ENCODE peak calls at places on chromosomes 3 and 15, in ten cellular contexts. V is stomach; D is PC-9; W is colonic mucosa; J is trophoblast cell; X is GM23338; H is Panc1; E is CD4-positive, alpha-beta memory T cell; Y is breast epithelium; B is substantia nigra. C is an unnamed sample.

GRCh38 chr15:43901485-43901884 is 74.7 kb downstream of the WDR76 start:
- DNase-seq in Y (no peak), H (no peak), B (no peak), D (no peak), E (no peak), X (no peak), V (no peak), J (no peak), W (no peak), C (no peak)

GRCh38 chr3:12194669-12195161 is 36.0 kb upstream of the TIMP4 start:
- DNase-seq in B (no peak), Y (no peak), V (peak), J (peak), X (peak), H (peak), D (peak), E (no peak), W (peak), C (no peak)

GRCh38 chr3:103169289-103169688 is 734.5 kb downstream of the ZPLD1 start:
- DNase-seq in X (no peak), J (no peak), W (no peak), B (no peak), E (no peak), V (no peak), D (no peak), Y (no peak), H (no peak), C (no peak)

GRCh38 chr3:195256639-195257453 is 14.1 kb downstream of the XXYLT1 start:
- DNase-seq in W (peak), B (no peak), X (no peak), D (no peak), E (no peak), V (no peak), J (no peak), H (no peak), Y (no peak), C (no peak)

GRCh38 chr3:155861476-155862183 is 7.4 kb upstream of the SLC33A1 start:
- DNase-seq in E (no peak), Y (no peak), H (no peak), X (no peak), V (no peak), D (no peak), B (no peak), J (no peak), W (no peak), C (no peak)

GRCh38 chr3:14808502-14809266 is 10.1 kb upstream of the FGD5 start:
- DNase-seq in J (no peak), W (no peak), H (no peak), E (no peak), V (no peak), X (no peak), B (no peak), Y (no peak), D (no peak), C (no peak)

GRCh38 chr15:70062321-70062956 is 35.3 kb downstream of the TLE3 start:
- DNase-seq in E (no peak), V (peak), J (no peak), W (peak), D (no peak), B (peak), X (no peak), Y (peak), H (no peak), C (peak)

GRCh38 chr15:70323111-70323851 is 225.6 kb upstream of the TLE3 start:
- DNase-seq in E (no peak), Y (no peak), V (peak), X (no peak), B (no peak), H (no peak), J (no peak), W (no peak), D (no peak), C (no peak)

GRCh38 chr15:101463265-101463664 is 26.2 kb downstream of the PCSK6 start:
- DNase-seq in W (peak), V (peak), D (peak), Y (no peak), X (no peak), H (no peak), E (no peak), J (peak), B (no peak), C (no peak)

GRCh38 chr3:24354230-24354629 is 140.4 kb downstream of the THRB start:
- DNase-seq in W (no peak), X (no peak), B (no peak), H (no peak), E (no peak), Y (no peak), V (no peak), J (no peak), D (no peak), C (no peak)

GRCh38 chr3:124174463-124174862 is 182.5 kb upstream of the ROPN1 start:
- DNase-seq in Y (no peak), E (no peak), D (no peak), H (no peak), V (no peak), W (no peak), X (no peak), J (no peak), B (no peak), C (no peak)

GRCh38 chr15:72227192-72227586 is 3.8 kb downstream of the PKM start:
- DNase-seq in E (no peak), V (no peak), B (no peak), X (no peak), W (peak), H (no peak), D (peak), Y (no peak), J (peak), C (no peak)

GRCh38 chr3:141797819-141798405 is 34.7 kb downstream of the GRK7 start:
- DNase-seq in J (no peak), B (no peak), W (no peak), H (no peak), Y (no peak), D (no peak), E (peak), X (no peak), V (no peak), C (no peak)

GRCh38 chr3:48966876-48967361 is 23.1 kb upstream of the P4HTM start:
- DNase-seq in H (no peak), X (no peak), W (peak), D (no peak), V (no peak), B (no peak), E (no peak), Y (no peak), J (no peak), C (no peak)

GRCh38 chr3:36993326-36994283 is at the start of gene MLH1:
- DNase-seq in H (peak), B (no peak), D (no peak), J (peak), E (peak), V (peak), X (peak), Y (peak), W (peak), C (no peak)

GRCh38 chr15:49235446-49236207 is 65.6 kb downstream of the GALK2 start:
- DNase-seq in E (peak), V (no peak), X (peak), Y (no peak), W (peak), B (peak), D (no peak), H (peak), J (peak), C (peak)

GRCh38 chr3:54963621-54964020 is 35.8 kb upstream of the LRTM1 start:
- DNase-seq in W (no peak), J (no peak), Y (no peak), H (no peak), B (no peak), X (no peak), V (no peak), E (no peak), D (no peak), C (no peak)

GRCh38 chr15:75153084-75153483 is 48.6 kb upstream of the C15orf39 start:
- DNase-seq in W (no peak), E (no peak), B (no peak), V (no peak), D (peak), X (peak), Y (no peak), H (no peak), J (no peak), C (no peak)

GRCh38 chr3:119840855-119841254 is 59.0 kb downstream of the NR1I2 start:
- DNase-seq in J (no peak), E (no peak), B (no peak), H (no peak), X (no peak), D (no peak), V (no peak), W (no peak), Y (no peak), C (no peak)

GRCh38 chr3:195260286-195260905 is 10.6 kb downstream of the XXYLT1 start:
- DNase-seq in W (peak), D (peak), E (no peak), V (no peak), B (no peak), H (no peak), X (peak), J (no peak), Y (no peak), C (no peak)

GRCh38 chr15:28974142-28974541 is 88.4 kb downstream of the APBA2 start:
- DNase-seq in B (no peak), E (peak), Y (no peak), W (no peak), D (no peak), J (no peak), H (no peak), X (no peak), V (no peak), C (no peak)

GRCh38 chr15:77506311-77507150 is 85.8 kb downstream of the HMG20A start:
- DNase-seq in V (peak), Y (no peak), W (peak), E (no peak), H (no peak), J (no peak), B (no peak), D (no peak), X (peak), C (no peak)

GRCh38 chr3:45942051-45942825 is 1.0 kb upstream of the CXCR6 start:
- DNase-seq in Y (no peak), W (no peak), B (no peak), J (peak), X (no peak), D (no peak), E (no peak), H (no peak), V (peak), C (no peak)

GRCh38 chr3:52299815-52300611 is 12.4 kb downstream of the GLYCTK start:
- DNase-seq in B (no peak), X (peak), E (no peak), H (no peak), D (no peak), J (peak), W (no peak), Y (no peak), V (peak), C (no peak)

GRCh38 chr3:132222868-132223538 is 94.2 kb upstream of the ACP3 start:
- DNase-seq in H (no peak), X (no peak), J (no peak), Y (no peak), D (no peak), E (no peak), B (no peak), V (no peak), W (no peak), C (no peak)

GRCh38 chr3:141275032-141275422 is 43.4 kb downstream of the PXYLP1 start:
- DNase-seq in E (no peak), D (peak), V (no peak), J (peak), X (no peak), Y (no peak), W (no peak), H (no peak), B (no peak), C (no peak)

GRCh38 chr15:31162721-31163510 is 61.4 kb upstream of the TRPM1 start:
- DNase-seq in W (no peak), B (no peak), J (peak), H (no peak), Y (no peak), D (no peak), V (no peak), X (no peak), E (no peak), C (no peak)
- H3K27ac ChIP-seq in W (no peak), B (no peak), J (no peak), H (no peak), Y (no peak), D (no peak), V (no peak), X (no peak), E (no peak), C (no peak)

GRCh38 chr3:63565220-63565619 is 87.3 kb upstream of the SNTN start:
- DNase-seq in V (no peak), E (no peak), J (no peak), Y (no peak), X (peak), D (no peak), W (no peak), B (no peak), H (no peak), C (no peak)
- H3K27ac ChIP-seq in V (no peak), E (no peak), J (no peak), Y (no peak), X (no peak), D (no peak), W (no peak), B (no peak), H (no peak), C (no peak)

GRCh38 chr3:99410789-99411311 is 227.5 kb upstream of the COL8A1 start:
- DNase-seq in J (no peak), V (no peak), D (no peak), X (no peak), E (no peak), W (no peak), Y (no peak), B (no peak), H (no peak), C (no peak)
- H3K27ac ChIP-seq in J (no peak), V (no peak), D (no peak), X (no peak), E (no peak), W (no peak), Y (no peak), B (no peak), H (no peak), C (no peak)

GRCh38 chr3:5140230-5140621 is 18.1 kb downstream of the ARL8B start:
- DNase-seq in W (no peak), X (no peak), V (no peak), D (no peak), H (no peak), B (no peak), Y (no peak), E (no peak), J (no peak), C (no peak)

GRCh38 chr3:5143459-5143858 is 21.4 kb downstream of the ARL8B start:
- DNase-seq in V (no peak), B (no peak), E (no peak), X (no peak), W (no peak), D (no peak), J (no peak), Y (no peak), H (no peak), C (no peak)

GRCh38 chr3:5145120-5145519 is 23.0 kb downstream of the ARL8B start:
- DNase-seq in W (no peak), E (no peak), Y (no peak), X (no peak), B (no peak), J (no peak), D (no peak), H (no peak), V (no peak), C (no peak)

GRCh38 chr3:5141760-5142159 is 19.7 kb downstream of the ARL8B start:
- DNase-seq in W (no peak), V (no peak), D (no peak), B (no peak), X (no peak), H (no peak), J (no peak), Y (no peak), E (no peak), C (no peak)

GRCh38 chr3:5144316-5144994 is 22.4 kb downstream of the ARL8B start:
- DNase-seq in E (no peak), D (peak), V (no peak), X (no peak), Y (no peak), J (peak), B (no peak), H (no peak), W (no peak), C (no peak)
- H3K27ac ChIP-seq in E (no peak), D (peak), V (peak), X (no peak), Y (peak), J (no peak), B (no peak), H (no peak), W (no peak), C (no peak)

GRCh38 chr3:150203273-150203672 is 204.8 kb upstream of the TSC22D2 start:
- DNase-seq in X (no peak), J (no peak), Y (no peak), V (no peak), B (no peak), H (no peak), W (no peak), D (no peak), E (no peak), C (no peak)

DNA sequence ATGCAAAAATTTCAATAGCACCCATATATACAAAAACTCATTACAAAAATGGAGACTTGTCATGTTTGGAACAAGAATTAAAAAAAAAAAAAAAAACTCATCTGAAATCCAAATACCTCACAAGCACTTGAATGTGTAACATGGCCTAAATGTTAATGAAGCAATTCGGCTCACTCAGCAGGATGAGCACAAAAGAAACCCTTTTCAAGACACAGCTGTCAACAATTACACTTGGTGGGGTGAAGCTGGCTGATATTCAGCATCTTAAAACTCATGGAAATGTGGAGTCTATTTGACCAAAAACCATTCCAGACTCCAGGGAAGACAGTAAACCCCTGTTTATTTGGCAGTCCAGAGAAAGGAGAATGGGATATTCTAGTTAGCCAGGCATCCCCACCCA is 205.4 kb upstream of the TSC22D2 start:
- DNase-seq in D (no peak), X (peak), V (no peak), H (no peak), E (no peak), W (no peak), Y (no peak), B (no peak), J (no peak), C (no peak)
- H3K27ac ChIP-seq in D (no peak), X (no peak), V (no peak), H (no peak), E (no peak), W (no peak), Y (no peak), B (no peak), J (no peak), C (no peak)

GRCh38 chr3:183584246-183584913 is 28.9 kb upstream of the KLHL6 start:
- DNase-seq in W (peak), E (no peak), B (peak), H (no peak), Y (no peak), V (no peak), J (peak), X (no peak), D (no peak), C (no peak)
- H3K27ac ChIP-seq in W (no peak), E (no peak), B (peak), H (no peak), Y (peak), V (peak), J (no peak), X (no peak), D (no peak), C (peak)

GRCh38 chr15:90782450-90782849 is 65.3 kb downstream of the BLM start:
- DNase-seq in B (no peak), X (no peak), Y (no peak), H (no peak), J (no peak), D (no peak), V (no peak), W (no peak), E (no peak), C (no peak)

GRCh38 chr15:90774731-90775521 is 57.8 kb downstream of the BLM start:
- DNase-seq in B (no peak), V (no peak), H (peak), J (peak), W (no peak), E (no peak), X (no peak), D (peak), Y (no peak), C (no peak)

DNA sequence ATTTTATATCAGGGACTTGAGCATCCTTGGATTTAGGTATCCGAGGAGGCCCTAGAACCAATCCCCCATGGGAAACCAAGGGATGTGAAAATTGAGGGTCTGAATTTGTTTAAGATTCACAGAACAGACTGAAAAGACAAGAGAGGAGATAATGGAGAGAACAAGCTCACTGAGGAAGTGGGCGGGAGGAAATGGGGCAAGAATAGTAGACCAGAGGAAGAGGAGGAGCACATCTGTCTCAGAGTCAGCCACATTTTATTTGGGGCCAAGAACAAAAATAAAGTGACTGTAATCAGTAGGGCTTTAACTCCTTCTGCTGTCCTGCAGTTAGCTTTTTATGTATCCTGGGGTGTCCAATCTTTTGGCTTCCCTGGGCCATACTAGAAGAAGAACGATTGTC is 63.8 kb downstream of the BLM start:
- DNase-seq in D (no peak), B (no peak), J (no peak), H (no peak), W (no peak), V (no peak), E (peak), Y (no peak), X (no peak), C (no peak)
- H3K27ac ChIP-seq in D (no peak), B (no peak), J (no peak), H (no peak), W (no peak), V (no peak), E (no peak), Y (no peak), X (no peak), C (no peak)